ENCODE peak calls at places on chromosomes 12 and 14, in four cellular contexts. Z is H9, O is IMR-90, V is neuronal stem cell. L is an unnamed sample. For H3K9me3, the result is how much of the 10 kb centered on the place peaks cover.

GRCh38 chr14:91649930-91650329 is 82.0 kb downstream of the CATSPERB start:
- DNase-seq in O (peak), Z (no peak), V (no peak), L (peak)

GRCh38 chr12:47838286-47838931 is 18.7 kb upstream of the HDAC7 start:
- DNase-seq in V (no peak), Z (peak), O (peak), L (no peak)

GRCh38 chr12:125132698-125133400 is 67.6 kb downstream of the AACS start:
- DNase-seq in V (no peak), Z (no peak), O (peak), L (peak)

GRCh38 chr12:53427905-53428594 is 4.4 kb downstream of the AMHR2 start:
- DNase-seq in O (peak), Z (no peak), V (no peak), L (peak)

GRCh38 chr14:36396798-36397197 is 76.4 kb upstream of the MBIP start:
- DNase-seq in Z (no peak), O (no peak), V (no peak), L (no peak)

GRCh38 chr12:42666671-42667243 is 77.2 kb upstream of the PRICKLE1 start:
- DNase-seq in V (peak), O (peak), Z (peak), L (no peak)

GRCh38 chr14:46051801-46052200 is 599.8 kb downstream of the RPL10L start:
- DNase-seq in Z (no peak), O (peak), V (no peak), L (no peak)

GRCh38 chr14:89635615-89636014 is 218.6 kb upstream of the FOXN3 start:
- DNase-seq in V (no peak), Z (no peak), O (peak), L (no peak)

GRCh38 chr12:98951401-98951800 is 306.3 kb downstream of the APAF1 start:
- DNase-seq in O (no peak), Z (no peak), V (no peak), L (no peak)

GRCh38 chr14:39102265-39102968 is 618 bp downstream of the SEC23A start:
- DNase-seq in Z (no peak), O (peak), V (no peak), L (peak)

GRCh38 chr14:34365309-34365915 is 96.6 kb downstream of the SPTSSA start:
- DNase-seq in V (no peak), Z (no peak), O (peak), L (peak)

GRCh38 chr14:101116065-101116464 is 212.5 kb upstream of the RTL1 start:
- DNase-seq in O (no peak), V (no peak), Z (no peak), L (no peak)

GRCh38 chr12:22409071-22409951 is 74.8 kb upstream of the ST8SIA1 start:
- DNase-seq in V (no peak), Z (no peak), O (no peak), L (no peak)

GRCh38 chr12:3114671-3115070 is 37.5 kb downstream of the TSPAN9 start:
- DNase-seq in Z (no peak), V (no peak), O (no peak), L (no peak)

GRCh38 chr12:93722757-93723567 is 45.8 kb downstream of the CRADD start:
- DNase-seq in Z (no peak), V (no peak), O (no peak), L (peak)

GRCh38 chr12:57242691-57243454 is 8.1 kb downstream of the STAC3 start:
- DNase-seq in V (peak), Z (peak), O (peak), L (peak)

GRCh38 chr12:88628856-88629509 is 48.7 kb upstream of the KITLG start:
- DNase-seq in V (no peak), Z (no peak), O (peak), L (no peak)

GRCh38 chr12:4307593-4308333 is 13.2 kb upstream of the TIGAR start:
- DNase-seq in V (peak), O (peak), Z (peak), L (peak)

GRCh38 chr14:100708349-100709217 is 18.1 kb upstream of the DLK1 start:
- DNase-seq in O (peak), Z (peak), V (no peak), L (no peak)

GRCh38 chr14:69346710-69347109 is 51.4 kb downstream of the ERH start:
- DNase-seq in Z (peak), V (peak), O (no peak), L (no peak)

GRCh38 chr12:47323802-47324201 is 244.0 kb upstream of the AMIGO2 start:
- DNase-seq in O (no peak), V (no peak), Z (no peak), L (no peak)

GRCh38 chr12:105091495-105092206 is 7.4 kb upstream of the ALDH1L2 start:
- DNase-seq in O (no peak), V (no peak), Z (no peak), L (peak)
- H3K4ac ChIP-seq in O (no peak), V (no peak), Z (no peak), L (no peak)

GRCh38 chr12:132199101-132199500 is 54.8 kb downstream of the NOC4L start:
- DNase-seq in Z (no peak), O (no peak), V (no peak), L (no peak)

GRCh38 chr12:132197581-132198281 is 53.5 kb downstream of the NOC4L start:
- DNase-seq in O (no peak), V (no peak), Z (no peak), L (no peak)

GRCh38 chr12:132194556-132194955 is 50.3 kb downstream of the NOC4L start:
- DNase-seq in Z (no peak), O (no peak), V (no peak), L (no peak)

GRCh38 chr12:132196038-132196872 is 52.0 kb downstream of the NOC4L start:
- DNase-seq in Z (no peak), O (no peak), V (no peak), L (no peak)

DNA sequence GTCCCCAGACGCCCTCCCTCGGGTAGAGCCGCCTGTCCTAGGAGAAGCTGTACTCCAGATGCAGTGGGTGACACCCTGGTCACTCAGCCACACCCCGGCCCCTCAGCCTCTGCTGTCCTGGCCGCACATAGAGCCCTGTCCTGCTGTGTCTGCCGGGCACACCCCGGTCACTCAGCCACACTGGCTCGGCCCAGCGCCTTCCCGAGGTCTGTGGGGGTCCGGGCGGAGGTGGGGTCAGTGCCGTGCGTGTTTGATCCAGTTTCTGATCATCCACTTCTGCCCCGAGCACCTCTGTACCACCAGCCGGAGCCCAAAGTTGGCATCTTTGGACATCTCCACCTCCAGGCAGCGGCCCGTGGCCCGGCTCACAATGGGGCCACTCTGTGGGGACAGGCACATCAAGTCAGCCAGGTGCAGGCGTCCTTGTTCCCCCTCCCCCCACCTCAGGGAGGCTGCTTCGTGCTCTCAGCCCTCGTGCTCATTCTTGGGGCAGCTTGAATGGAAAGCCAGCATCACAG is 52.7 kb downstream of the NOC4L start:
- DNase-seq in O (no peak), V (no peak), Z (no peak), L (no peak)
- H3K9me3 ChIP-seq in O (under half), V (under half), Z (under half), L (under half)

DNA sequence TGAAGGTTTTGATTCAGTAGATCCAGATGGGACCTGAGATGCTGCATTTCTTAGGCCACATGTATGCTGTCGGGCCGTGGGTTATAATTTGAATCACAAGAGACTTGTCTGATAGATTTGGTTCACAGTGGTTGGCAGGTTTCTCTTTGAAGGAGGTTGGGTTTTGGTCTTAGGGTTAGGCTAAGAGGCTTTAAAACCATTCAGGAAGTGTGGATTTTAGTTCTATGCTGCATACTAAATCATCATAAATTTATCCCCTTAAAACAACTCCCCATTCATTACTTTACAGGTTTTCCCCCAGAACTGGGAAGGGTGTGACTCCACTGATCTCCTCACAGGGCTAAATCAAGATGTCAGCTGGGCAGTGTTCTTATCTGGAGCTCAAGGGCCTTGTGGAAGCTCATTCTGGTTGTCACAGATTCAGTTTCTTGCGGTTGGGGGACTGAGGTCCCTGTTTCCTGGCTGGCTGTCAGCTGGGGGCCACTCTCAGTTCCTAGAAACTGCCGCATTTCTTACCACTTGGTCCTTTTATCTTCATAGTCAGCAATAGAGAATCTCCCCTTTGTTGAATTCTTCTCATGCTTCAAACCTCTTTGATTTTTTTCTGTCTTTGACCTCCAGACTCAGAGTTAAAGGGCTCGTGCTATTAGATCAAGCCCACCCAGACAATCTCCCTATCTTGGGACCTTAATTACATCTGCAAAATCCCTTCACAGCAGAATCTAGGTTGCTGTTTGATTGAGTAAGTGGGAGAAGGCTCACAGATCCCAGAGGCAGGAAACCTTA is 20.6 kb upstream of the PCNX1 start:
- DNase-seq in Z (no peak), V (no peak), O (no peak), L (no peak)
- H3K4ac ChIP-seq in Z (no peak), V (no peak), O (peak), L (no peak)

GRCh38 chr12:96396209-96396608 is 4.0 kb downstream of the CDK17 start:
- DNase-seq in O (no peak), V (no peak), Z (no peak), L (no peak)
- H3K9me3 ChIP-seq in O (under half), V (under half), Z (under half), L (under half)

DNA sequence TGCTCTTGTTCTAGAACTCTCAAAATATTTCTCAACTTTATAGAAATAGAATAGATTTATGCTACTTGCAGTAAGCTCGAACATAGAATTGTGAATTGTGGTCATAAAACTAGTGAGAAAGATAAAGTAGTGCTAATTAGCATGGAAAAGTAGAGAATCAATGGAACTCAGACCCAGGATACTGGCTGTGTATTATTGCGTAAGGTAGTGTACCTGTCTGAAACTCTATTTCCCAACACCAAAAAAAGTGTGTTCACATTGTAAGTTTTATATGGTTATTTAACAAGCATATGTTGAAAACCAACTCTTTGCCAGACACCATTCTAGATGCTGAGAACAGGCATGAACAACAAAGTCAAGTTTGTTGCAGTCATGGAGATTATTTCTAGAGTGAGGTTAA is 720.5 kb upstream of the ATXN7L3B start:
- DNase-seq in V (no peak), Z (no peak), O (no peak), L (no peak)
- H3K4ac ChIP-seq in V (no peak), Z (no peak), O (no peak), L (no peak)

GRCh38 chr12:6640497-6640896 is 4.7 kb upstream of the LPAR5 start:
- DNase-seq in Z (no peak), V (no peak), O (no peak), L (no peak)

GRCh38 chr12:6643569-6644256 is 3.5 kb downstream of the ACRBP start:
- DNase-seq in V (no peak), Z (no peak), O (no peak), L (no peak)

GRCh38 chr12:6638305-6638704 is 2.5 kb upstream of the LPAR5 start:
- DNase-seq in O (no peak), Z (no peak), V (no peak), L (no peak)

GRCh38 chr12:6639151-6639773 is 3.5 kb upstream of the LPAR5 start:
- DNase-seq in V (no peak), O (no peak), Z (no peak), L (no peak)

GRCh38 chr12:6641131-6641530 is 5.4 kb upstream of the LPAR5 start:
- DNase-seq in V (no peak), O (no peak), Z (no peak), L (no peak)
- H3K9me3 ChIP-seq in V (under half), O (under half), Z (under half), L (under half)

DNA sequence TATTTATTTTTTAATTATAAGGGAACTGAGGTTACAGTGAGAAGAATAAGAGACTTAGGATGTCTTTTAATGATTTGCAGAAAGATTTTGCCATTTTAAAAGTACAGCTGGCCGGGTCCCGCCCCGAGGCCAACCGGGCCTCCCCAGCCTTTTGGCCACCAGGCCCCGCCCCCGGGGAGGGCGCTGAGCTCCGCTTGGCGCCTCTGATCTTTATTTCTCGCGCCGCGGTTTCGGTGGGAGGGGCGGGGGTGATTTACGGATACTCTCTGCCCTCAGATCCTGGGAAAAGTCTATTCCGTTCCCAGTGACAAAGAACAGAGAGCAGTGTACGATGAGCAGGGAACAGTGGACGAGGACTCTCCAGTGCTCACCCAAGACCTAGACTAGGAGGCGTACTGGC is 17.7 kb downstream of the ZFYVE26 start:
- DNase-seq in V (no peak), Z (no peak), O (no peak), L (no peak)
- H3K4ac ChIP-seq in V (no peak), Z (no peak), O (no peak), L (no peak)

GRCh38 chr12:133081408-133081806 is 684 bp downstream of the ZNF140 start:
- DNase-seq in O (no peak), Z (no peak), V (no peak), L (no peak)

GRCh38 chr12:133083345-133083744 is 2.6 kb downstream of the ZNF140 start:
- DNase-seq in Z (no peak), O (no peak), V (no peak), L (no peak)

GRCh38 chr12:133080619-133081407 is at the start of gene ZNF140:
- DNase-seq in Z (peak), V (peak), O (peak), L (peak)

DNA sequence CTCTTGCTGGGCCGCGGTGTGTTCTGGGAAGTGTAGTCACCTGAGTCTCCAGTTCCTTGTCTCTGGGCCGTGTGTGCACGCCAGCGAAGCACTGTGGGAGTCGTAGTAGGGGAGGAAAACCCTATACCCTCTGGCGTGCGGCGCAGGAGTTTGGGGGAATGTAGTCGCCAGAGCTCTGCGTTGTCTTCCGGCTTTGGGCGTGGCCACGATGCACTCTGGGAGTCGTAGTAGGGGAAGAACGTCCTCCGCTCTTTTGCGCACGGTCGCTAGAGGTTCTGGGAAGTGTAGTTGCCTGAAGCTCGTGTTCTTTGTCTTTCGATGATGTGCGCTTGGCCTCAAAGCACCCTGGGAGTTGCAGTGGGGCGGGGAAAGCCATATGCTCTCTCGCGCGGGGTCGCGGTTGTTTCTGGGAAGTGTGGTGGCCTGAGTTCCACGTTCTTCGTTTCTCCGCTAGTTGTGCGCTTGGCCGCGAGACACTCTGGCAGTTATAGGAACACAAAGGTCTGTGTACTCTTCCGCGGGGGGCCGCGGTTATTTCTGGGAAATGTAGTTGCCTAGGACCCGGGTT is 588 bp upstream of the ZNF140 start:
- DNase-seq in V (peak), Z (peak), O (peak), L (peak)
- H3K9me3 ChIP-seq in V (under half), Z (under half), O (under half), L (under half)